ENCODE peak calls at places on chromosome 12, in six cellular contexts. X is right atrium auricular region, V is lung, M is WERI-Rb-1, C is astrocyte of the cerebellum, H is H1. I is an unnamed sample.

GRCh38 chr12:117151195-117152031 is 38.9 kb downstream of the FBXO21 start:
- DNase-seq in X (peak), V (peak), M (peak), C (peak), H (peak), I (no peak)

GRCh38 chr12:104620761-104621531 is 164.2 kb downstream of the CHST11 start:
- DNase-seq in X (no peak), V (no peak), M (peak), C (no peak), H (no peak), I (no peak)

GRCh38 chr12:67996347-67996746 is 7.1 kb downstream of the IFNG-AS1 start:
- DNase-seq in X (no peak), V (no peak), M (no peak), C (no peak), H (no peak), I (no peak)

GRCh38 chr12:26195641-26196423 is 459 bp downstream of the SSPN start:
- DNase-seq in X (peak), V (peak), M (peak), C (no peak), H (no peak), I (no peak)

GRCh38 chr12:55847033-55847432 is 4.3 kb upstream of the MMP19 start:
- DNase-seq in X (peak), V (no peak), M (no peak), C (no peak), H (no peak), I (peak)

GRCh38 chr12:120413901-120414695 is 23.8 kb upstream of the COX6A1 start:
- DNase-seq in X (no peak), V (no peak), M (no peak), C (no peak), H (peak), I (no peak)

GRCh38 chr12:106910202-106910601 is 45.5 kb upstream of the TMEM263 start:
- DNase-seq in X (no peak), V (no peak), M (no peak), C (no peak), H (no peak), I (no peak)

GRCh38 chr12:75634244-75635222 is 123.1 kb upstream of the KRR1 start:
- DNase-seq in X (no peak), V (no peak), M (no peak), C (no peak), H (no peak), I (no peak)

GRCh38 chr12:12505544-12506501 is 56.8 kb downstream of the DUSP16 start:
- DNase-seq in X (no peak), V (no peak), M (no peak), C (no peak), H (no peak), I (peak)

GRCh38 chr12:50246873-50247612 is 36.3 kb downstream of the LIMA1 start:
- DNase-seq in X (peak), V (peak), M (no peak), C (peak), H (no peak), I (peak)

GRCh38 chr12:65171870-65172269 is 2.5 kb downstream of the LEMD3 start:
- DNase-seq in X (no peak), V (no peak), M (no peak), C (no peak), H (no peak), I (no peak)

GRCh38 chr12:27488479-27488878 is 35.5 kb upstream of the PPFIBP1 start:
- DNase-seq in X (no peak), V (no peak), M (no peak), C (no peak), H (no peak), I (no peak)

GRCh38 chr12:96210376-96211055 is 16.3 kb downstream of the ELK3 start:
- DNase-seq in X (peak), V (no peak), M (no peak), C (no peak), H (no peak), I (no peak)

GRCh38 chr12:25675808-25676207 is 122.7 kb upstream of the LMNTD1 start:
- DNase-seq in X (no peak), V (no peak), M (no peak), C (peak), H (no peak), I (no peak)

GRCh38 chr12:105561981-105562726 is 231.7 kb downstream of the C12orf75 start:
- DNase-seq in X (peak), V (peak), M (no peak), C (peak), H (no peak), I (peak)

GRCh38 chr12:112898380-112898779 is 8.4 kb upstream of the OAS1 start:
- DNase-seq in X (no peak), V (no peak), M (no peak), C (no peak), H (no peak), I (no peak)

GRCh38 chr12:132124766-132125425 is 19.2 kb downstream of the DDX51 start:
- DNase-seq in X (no peak), V (no peak), M (no peak), C (no peak), H (no peak), I (no peak)

GRCh38 chr12:66055837-66056319 is 74.7 kb downstream of the LLPH start:
- DNase-seq in X (no peak), V (no peak), M (no peak), C (no peak), H (no peak), I (no peak)

GRCh38 chr12:6824962-6825381 is 3.2 kb upstream of the P3H3 start:
- DNase-seq in X (no peak), V (no peak), M (no peak), C (no peak), H (no peak), I (no peak)
- H3K4me3 ChIP-seq in X (no peak), V (no peak), M (no peak), C (no peak), H (peak), I (peak)

DNA sequence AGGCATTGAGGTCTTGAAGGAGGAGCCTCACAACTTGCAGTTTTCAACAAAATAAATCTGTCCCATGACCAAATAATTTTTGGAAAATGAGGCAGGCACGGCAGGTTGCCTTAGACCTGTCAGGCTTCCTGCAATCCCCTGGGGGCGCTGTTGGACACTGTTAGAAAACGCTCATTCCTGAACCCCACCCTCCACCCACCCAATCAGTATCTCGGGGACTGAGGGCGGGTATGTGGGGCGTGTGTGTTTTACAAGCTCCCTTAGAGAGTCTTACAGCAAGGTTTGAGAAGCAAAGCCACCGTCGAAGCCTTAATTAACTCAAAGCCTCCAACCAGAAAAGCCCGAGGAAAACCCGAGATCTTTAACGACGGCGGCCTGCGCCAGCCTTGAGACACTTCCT is 122.8 kb downstream of the GLT1D1 start:
- DNase-seq in X (no peak), V (peak), M (peak), C (no peak), H (peak), I (no peak)
- H3K4me3 ChIP-seq in X (no peak), V (no peak), M (no peak), C (no peak), H (peak), I (no peak)

DNA sequence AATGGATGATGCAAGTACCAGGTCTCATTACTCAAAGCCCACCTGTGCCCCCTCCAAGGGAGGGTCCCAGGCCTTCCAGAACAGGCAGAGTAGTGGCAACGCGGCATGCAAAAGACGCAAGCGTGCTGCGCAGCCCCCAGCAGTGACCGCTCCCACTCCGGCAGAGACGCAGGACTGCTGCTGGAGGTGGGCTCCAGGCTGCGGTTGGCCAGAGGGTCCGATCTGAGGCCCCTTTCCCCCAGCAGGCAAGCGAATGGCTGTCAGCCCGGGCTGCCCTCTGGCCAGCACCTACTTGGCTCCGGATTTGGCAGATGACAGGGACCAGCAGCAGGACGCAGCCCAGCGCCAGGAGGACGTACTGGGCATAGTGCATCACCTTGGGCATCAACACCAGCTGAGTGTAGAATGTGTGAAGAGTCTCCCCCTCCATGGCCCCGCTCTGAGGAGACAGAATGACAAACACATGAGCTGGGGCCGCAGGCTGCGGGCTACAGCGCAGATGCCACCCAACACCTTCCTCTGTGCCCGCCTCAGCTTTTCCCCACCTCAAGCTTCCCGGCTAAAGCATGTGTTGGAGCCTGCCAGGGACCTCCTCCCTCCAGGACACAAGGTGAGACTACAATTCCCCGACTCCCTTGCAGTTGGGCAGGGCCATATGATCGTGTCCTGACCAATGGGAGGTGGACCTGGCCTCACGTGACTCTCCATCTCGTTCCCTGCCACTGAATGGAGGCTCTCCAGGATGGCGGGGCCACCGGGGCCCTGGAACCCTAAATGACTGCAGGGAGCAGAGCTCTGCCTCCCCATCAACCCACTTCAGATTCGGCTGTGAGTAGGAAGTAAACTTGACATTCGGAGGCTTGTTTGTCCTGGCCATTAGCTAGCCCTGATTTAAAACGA is 77.3 kb downstream of the SCARB1 start:
- DNase-seq in X (peak), V (peak), M (peak), C (peak), H (peak), I (peak)
- H3K4me3 ChIP-seq in X (peak), V (no peak), M (peak), C (peak), H (peak), I (peak)

GRCh38 chr12:64010069-64010686 is 165.7 kb downstream of the SRGAP1 start:
- DNase-seq in X (no peak), V (no peak), M (no peak), C (peak), H (no peak), I (no peak)

GRCh38 chr12:64009321-64010068 is 165.0 kb downstream of the SRGAP1 start:
- DNase-seq in X (no peak), V (no peak), M (no peak), C (no peak), H (no peak), I (no peak)

GRCh38 chr12:64007853-64008252 is 163.4 kb downstream of the SRGAP1 start:
- DNase-seq in X (no peak), V (no peak), M (no peak), C (no peak), H (no peak), I (no peak)

GRCh38 chr12:64006211-64006610 is 161.7 kb downstream of the SRGAP1 start:
- DNase-seq in X (no peak), V (no peak), M (no peak), C (no peak), H (no peak), I (no peak)

DNA sequence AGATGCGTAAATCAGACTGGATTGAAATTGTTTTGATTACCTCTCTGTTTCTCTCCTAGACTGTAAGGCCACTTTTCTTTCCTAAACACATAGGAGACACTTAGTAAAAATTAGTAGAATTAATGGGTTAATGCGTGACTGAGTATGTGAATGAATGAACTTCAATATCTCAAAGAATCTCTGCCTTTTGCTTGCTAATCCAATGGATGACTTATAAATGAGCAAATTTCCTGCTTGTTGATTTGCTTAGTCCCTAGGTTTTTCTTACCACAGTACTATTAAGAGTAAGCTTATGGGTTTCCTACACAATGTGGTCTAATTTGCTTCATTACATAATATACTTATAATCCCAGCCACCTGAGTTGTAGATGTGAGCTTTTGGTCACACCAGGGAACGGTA is 164.1 kb downstream of the SRGAP1 start:
- DNase-seq in X (no peak), V (no peak), M (no peak), C (no peak), H (no peak), I (no peak)
- H3K4me3 ChIP-seq in X (no peak), V (no peak), M (no peak), C (no peak), H (no peak), I (no peak)

GRCh38 chr12:29769162-29769820 is 14.5 kb downstream of the TMTC1 start:
- DNase-seq in X (no peak), V (no peak), M (no peak), C (peak), H (no peak), I (peak)

GRCh38 chr12:29771165-29771564 is 12.6 kb downstream of the TMTC1 start:
- DNase-seq in X (no peak), V (no peak), M (no peak), C (no peak), H (no peak), I (no peak)

GRCh38 chr12:29771786-29772185 is 12.0 kb downstream of the TMTC1 start:
- DNase-seq in X (no peak), V (no peak), M (no peak), C (no peak), H (no peak), I (no peak)

GRCh38 chr12:29773076-29773475 is 10.7 kb downstream of the TMTC1 start:
- DNase-seq in X (no peak), V (no peak), M (no peak), C (no peak), H (no peak), I (no peak)

GRCh38 chr12:29768372-29768771 is 15.4 kb downstream of the TMTC1 start:
- DNase-seq in X (no peak), V (no peak), M (no peak), C (no peak), H (no peak), I (no peak)
- H3K4me3 ChIP-seq in X (no peak), V (no peak), M (no peak), C (no peak), H (no peak), I (no peak)

DNA sequence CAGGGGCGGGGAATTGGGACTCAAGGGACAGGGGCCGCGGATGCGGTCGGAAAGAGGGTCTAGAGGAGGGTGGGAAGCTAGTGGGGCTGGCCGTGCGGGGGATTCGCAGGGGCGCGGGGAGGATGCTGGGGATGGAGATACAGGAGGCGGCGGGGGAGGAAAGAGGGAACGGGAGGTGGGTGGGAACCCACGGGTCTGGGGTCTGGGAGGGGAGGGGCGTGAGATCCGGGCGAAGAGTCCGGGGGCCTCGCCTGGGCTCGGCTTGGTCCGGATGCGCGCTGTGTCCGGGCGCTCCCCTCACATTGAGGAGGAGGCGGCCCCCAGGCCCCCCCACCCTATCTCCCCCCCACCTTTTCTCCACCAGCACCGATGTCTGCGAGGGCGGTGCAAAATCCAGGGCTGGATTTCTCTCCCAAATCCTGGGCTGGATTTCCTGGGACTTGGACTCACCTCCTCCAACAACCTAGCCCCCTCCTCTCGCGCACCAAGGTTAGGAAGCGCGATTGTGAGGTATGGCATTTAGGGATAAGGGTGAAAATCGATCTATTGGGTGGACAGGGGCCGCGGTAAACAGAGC is at the start of gene AGAP2:
- DNase-seq in X (no peak), V (no peak), M (peak), C (no peak), H (no peak), I (no peak)
- H3K4me3 ChIP-seq in X (peak), V (no peak), M (peak), C (peak), H (peak), I (peak)

GRCh38 chr12:15274561-15274967 is 47.7 kb upstream of the PTPRO start:
- DNase-seq in X (no peak), V (peak), M (no peak), C (no peak), H (no peak), I (no peak)

GRCh38 chr12:15280930-15281329 is 41.4 kb upstream of the PTPRO start:
- DNase-seq in X (no peak), V (no peak), M (no peak), C (no peak), H (no peak), I (no peak)

GRCh38 chr12:15276088-15276698 is 46.1 kb upstream of the PTPRO start:
- DNase-seq in X (no peak), V (no peak), M (peak), C (no peak), H (no peak), I (no peak)

GRCh38 chr12:15273896-15274295 is 48.4 kb upstream of the PTPRO start:
- DNase-seq in X (no peak), V (no peak), M (no peak), C (no peak), H (no peak), I (no peak)

DNA sequence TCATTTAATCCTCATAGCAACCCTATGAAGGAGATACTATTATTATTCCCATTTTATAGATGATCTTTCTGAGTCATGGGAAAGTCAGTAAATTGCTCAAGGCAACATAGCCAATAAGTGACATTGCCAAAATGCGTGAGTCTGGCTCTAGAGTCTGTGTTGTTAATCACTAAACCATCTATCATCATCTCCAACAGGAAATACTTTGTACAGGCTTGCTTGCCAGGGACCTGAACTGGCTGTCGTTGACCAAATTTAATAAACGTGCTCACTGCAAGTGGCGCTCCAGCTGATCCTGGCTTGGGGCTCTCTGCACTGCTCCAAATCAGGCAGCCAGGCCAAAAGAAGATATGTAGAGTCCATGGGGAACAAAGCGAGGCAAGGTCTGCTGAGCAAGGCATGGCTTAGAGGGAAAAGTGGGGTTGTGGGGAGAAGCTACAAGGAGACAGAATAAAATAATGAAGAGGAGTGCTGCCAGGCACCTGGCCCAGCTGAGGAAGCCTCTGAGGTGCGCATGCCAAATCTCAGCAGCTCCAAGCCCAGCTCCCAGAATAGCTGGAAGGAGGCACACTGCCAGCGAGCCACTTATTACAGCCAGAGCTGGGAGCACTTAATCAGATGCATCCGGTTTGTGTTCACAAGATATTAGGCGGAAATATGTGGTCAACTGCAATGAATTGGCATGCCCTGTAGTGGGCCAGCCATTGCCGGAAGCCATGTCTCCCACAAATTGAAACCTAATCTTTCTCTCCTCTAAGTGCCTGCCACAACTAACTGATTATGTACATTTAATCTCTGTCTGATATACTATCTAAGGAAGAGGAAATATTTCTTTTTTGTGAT is 43.3 kb upstream of the PTPRO start:
- DNase-seq in X (peak), V (peak), M (no peak), C (peak), H (no peak), I (peak)
- H3K4me3 ChIP-seq in X (no peak), V (no peak), M (no peak), C (no peak), H (no peak), I (no peak)

I was measured in skeletal muscle cell.